ENCODE peak calls at places on chromosomes 3 and 15, in six cellular contexts. One of them, this sample, is unnamed.

GRCh38 chr3:196563721-196564225 is 4.6 kb downstream of the WDR53 start:
- DNase-seq in GM12878: no peak
- DNase-seq in WTC11: no peak
- DNase-seq in K562: peak
- DNase-seq in H1: no peak
- DNase-seq in HepG2: no peak
- DNase-seq in this sample: no peak

GRCh38 chr3:61559108-61559731 is 2.2 kb upstream of the PTPRG start:
- DNase-seq in GM12878: no peak
- DNase-seq in WTC11: no peak
- DNase-seq in K562: no peak
- DNase-seq in H1: no peak
- DNase-seq in HepG2: no peak
- DNase-seq in this sample: no peak

GRCh38 chr3:46845397-46845859 is 17.8 kb downstream of the MYL3 start:
- DNase-seq in GM12878: no peak
- DNase-seq in WTC11: peak
- DNase-seq in K562: peak
- DNase-seq in H1: no peak
- DNase-seq in HepG2: no peak
- DNase-seq in this sample: peak

GRCh38 chr3:133277813-133278212 is 122.0 kb upstream of the BFSP2 start:
- DNase-seq in GM12878: no peak
- DNase-seq in WTC11: no peak
- DNase-seq in K562: no peak
- DNase-seq in H1: no peak
- DNase-seq in HepG2: no peak
- DNase-seq in this sample: no peak

GRCh38 chr3:93988283-93988682 is 8.3 kb downstream of the ARL13B start:
- DNase-seq in GM12878: no peak
- DNase-seq in WTC11: no peak
- DNase-seq in K562: no peak
- DNase-seq in H1: no peak
- DNase-seq in HepG2: no peak
- DNase-seq in this sample: no peak

GRCh38 chr3:62876064-62876463 is 848 bp upstream of the CADPS start:
- DNase-seq in GM12878: no peak
- DNase-seq in WTC11: peak
- DNase-seq in K562: no peak
- DNase-seq in H1: peak
- DNase-seq in HepG2: peak
- DNase-seq in this sample: peak

GRCh38 chr3:37993811-37994638 is 3.4 kb downstream of the VILL start:
- DNase-seq in GM12878: no peak
- DNase-seq in WTC11: peak
- DNase-seq in K562: peak
- DNase-seq in H1: peak
- DNase-seq in HepG2: no peak
- DNase-seq in this sample: peak

GRCh38 chr15:43285609-43286037 is 18.9 kb upstream of the TGM5 start:
- DNase-seq in GM12878: peak
- DNase-seq in WTC11: peak
- DNase-seq in K562: peak
- DNase-seq in H1: peak
- DNase-seq in HepG2: peak
- DNase-seq in this sample: peak

GRCh38 chr3:65006300-65006739 is 318.5 kb upstream of the ADAMTS9 start:
- DNase-seq in GM12878: no peak
- DNase-seq in WTC11: no peak
- DNase-seq in K562: no peak
- DNase-seq in H1: no peak
- DNase-seq in HepG2: no peak
- DNase-seq in this sample: no peak

GRCh38 chr3:190019840-190020239 is 100.9 kb downstream of the P3H2 start:
- DNase-seq in GM12878: no peak
- DNase-seq in WTC11: no peak
- DNase-seq in K562: no peak
- DNase-seq in H1: no peak
- DNase-seq in HepG2: no peak
- DNase-seq in this sample: no peak

GRCh38 chr3:160473233-160473632 is 23.6 kb upstream of the TRIM59 start:
- DNase-seq in GM12878: no peak
- DNase-seq in WTC11: no peak
- DNase-seq in K562: no peak
- DNase-seq in H1: no peak
- DNase-seq in HepG2: no peak
- DNase-seq in this sample: no peak

GRCh38 chr15:88375234-88375926 is 91.8 kb downstream of the MRPL46 start:
- DNase-seq in GM12878: no peak
- DNase-seq in WTC11: no peak
- DNase-seq in K562: no peak
- DNase-seq in H1: peak
- DNase-seq in HepG2: no peak
- DNase-seq in this sample: peak

GRCh38 chr3:194205675-194206133 is 69.8 kb downstream of the HES1 start:
- DNase-seq in GM12878: no peak
- DNase-seq in WTC11: peak
- DNase-seq in K562: no peak
- DNase-seq in H1: peak
- DNase-seq in HepG2: no peak
- DNase-seq in this sample: peak

GRCh38 chr15:42368096-42368495 is 8.8 kb downstream of the CAPN3 start:
- DNase-seq in GM12878: no peak
- DNase-seq in WTC11: no peak
- DNase-seq in K562: no peak
- DNase-seq in H1: no peak
- DNase-seq in HepG2: no peak
- DNase-seq in this sample: no peak

GRCh38 chr3:109184726-109185125 is 48.2 kb downstream of the C3orf85 start:
- DNase-seq in GM12878: no peak
- DNase-seq in WTC11: no peak
- DNase-seq in K562: no peak
- DNase-seq in H1: no peak
- DNase-seq in HepG2: no peak
- DNase-seq in this sample: no peak

GRCh38 chr3:129398803-129399144 is 29.7 kb downstream of the EFCAB12 start:
- DNase-seq in GM12878: no peak
- DNase-seq in WTC11: no peak
- DNase-seq in K562: peak
- DNase-seq in H1: no peak
- DNase-seq in HepG2: no peak
- DNase-seq in this sample: peak

GRCh38 chr15:56973463-56973862 is 55.0 kb downstream of the TCF12 start:
- DNase-seq in GM12878: no peak
- DNase-seq in WTC11: no peak
- DNase-seq in K562: no peak
- DNase-seq in H1: no peak
- DNase-seq in HepG2: no peak
- DNase-seq in this sample: no peak

GRCh38 chr15:36903922-36904479 is 196.3 kb downstream of the MEIS2 start:
- DNase-seq in GM12878: no peak
- DNase-seq in WTC11: no peak
- DNase-seq in K562: no peak
- DNase-seq in H1: no peak
- DNase-seq in HepG2: no peak
- DNase-seq in this sample: no peak

GRCh38 chr3:4584537-4585249 is 91.5 kb downstream of the ITPR1 start:
- DNase-seq in GM12878: peak
- DNase-seq in WTC11: no peak
- DNase-seq in K562: no peak
- DNase-seq in H1: no peak
- DNase-seq in HepG2: no peak
- DNase-seq in this sample: no peak
- TF ChIP-seq CREB1 in GM12878: no peak
- TF ChIP-seq CREB1 in WTC11: no peak
- TF ChIP-seq CREB1 in K562: no peak
- TF ChIP-seq CREB1 in H1: no peak
- TF ChIP-seq CREB1 in HepG2: no peak
- TF ChIP-seq CREB1 in this sample: no peak

GRCh38 chr15:92159481-92159880 is 234.2 kb upstream of the ST8SIA2 start:
- DNase-seq in GM12878: no peak
- DNase-seq in WTC11: no peak
- DNase-seq in K562: no peak
- DNase-seq in H1: no peak
- DNase-seq in HepG2: no peak
- DNase-seq in this sample: peak

GRCh38 chr15:92157666-92158298 is 235.9 kb upstream of the ST8SIA2 start:
- DNase-seq in GM12878: no peak
- DNase-seq in WTC11: no peak
- DNase-seq in K562: no peak
- DNase-seq in H1: peak
- DNase-seq in HepG2: no peak
- DNase-seq in this sample: no peak

GRCh38 chr15:92158426-92158825 is 235.3 kb upstream of the ST8SIA2 start:
- DNase-seq in GM12878: peak
- DNase-seq in WTC11: no peak
- DNase-seq in K562: no peak
- DNase-seq in H1: peak
- DNase-seq in HepG2: no peak
- DNase-seq in this sample: peak

GRCh38 chr15:92161039-92161670 is 232.5 kb upstream of the ST8SIA2 start:
- DNase-seq in GM12878: peak
- DNase-seq in WTC11: no peak
- DNase-seq in K562: no peak
- DNase-seq in H1: no peak
- DNase-seq in HepG2: no peak
- DNase-seq in this sample: no peak

GRCh38 chr15:92159906-92160841 is 233.5 kb upstream of the ST8SIA2 start:
- DNase-seq in GM12878: no peak
- DNase-seq in WTC11: peak
- DNase-seq in K562: no peak
- DNase-seq in H1: no peak
- DNase-seq in HepG2: no peak
- DNase-seq in this sample: peak
- TF ChIP-seq CREB1 in GM12878: no peak
- TF ChIP-seq CREB1 in WTC11: no peak
- TF ChIP-seq CREB1 in K562: no peak
- TF ChIP-seq CREB1 in H1: no peak
- TF ChIP-seq CREB1 in HepG2: no peak
- TF ChIP-seq CREB1 in this sample: no peak

GRCh38 chr3:142853270-142854163 is 35.4 kb downstream of the PCOLCE2 start:
- DNase-seq in GM12878: no peak
- DNase-seq in WTC11: no peak
- DNase-seq in K562: no peak
- DNase-seq in H1: no peak
- DNase-seq in HepG2: peak
- DNase-seq in this sample: no peak
- TF ChIP-seq CREB1 in GM12878: no peak
- TF ChIP-seq CREB1 in WTC11: no peak
- TF ChIP-seq CREB1 in K562: no peak
- TF ChIP-seq CREB1 in H1: no peak
- TF ChIP-seq CREB1 in HepG2: peak
- TF ChIP-seq CREB1 in this sample: no peak

DNA sequence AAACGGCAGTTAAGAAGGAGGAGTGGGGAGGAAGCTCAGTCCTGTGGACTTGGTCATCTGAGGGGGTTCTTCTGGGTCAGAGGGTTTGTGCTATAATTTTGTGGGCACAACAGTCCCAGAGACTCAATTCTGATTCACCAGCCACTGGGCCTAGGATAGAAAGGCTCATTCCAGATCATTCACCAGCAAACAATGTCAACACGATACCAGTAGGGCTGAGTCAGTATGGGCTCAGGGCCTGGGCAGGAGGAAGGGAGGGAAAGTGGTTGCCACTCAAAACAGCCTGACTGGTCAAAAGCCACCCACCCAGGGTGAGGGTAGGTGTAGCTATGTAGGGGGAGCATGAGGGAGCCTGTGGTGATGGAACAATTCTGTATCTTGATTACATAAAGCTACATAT is 86.9 kb upstream of the MEX3B start:
- DNase-seq in GM12878: no peak
- DNase-seq in WTC11: no peak
- DNase-seq in K562: no peak
- DNase-seq in H1: no peak
- DNase-seq in HepG2: no peak
- DNase-seq in this sample: no peak
- TF ChIP-seq CREB1 in GM12878: no peak
- TF ChIP-seq CREB1 in WTC11: no peak
- TF ChIP-seq CREB1 in K562: no peak
- TF ChIP-seq CREB1 in H1: no peak
- TF ChIP-seq CREB1 in HepG2: no peak
- TF ChIP-seq CREB1 in this sample: no peak

DNA sequence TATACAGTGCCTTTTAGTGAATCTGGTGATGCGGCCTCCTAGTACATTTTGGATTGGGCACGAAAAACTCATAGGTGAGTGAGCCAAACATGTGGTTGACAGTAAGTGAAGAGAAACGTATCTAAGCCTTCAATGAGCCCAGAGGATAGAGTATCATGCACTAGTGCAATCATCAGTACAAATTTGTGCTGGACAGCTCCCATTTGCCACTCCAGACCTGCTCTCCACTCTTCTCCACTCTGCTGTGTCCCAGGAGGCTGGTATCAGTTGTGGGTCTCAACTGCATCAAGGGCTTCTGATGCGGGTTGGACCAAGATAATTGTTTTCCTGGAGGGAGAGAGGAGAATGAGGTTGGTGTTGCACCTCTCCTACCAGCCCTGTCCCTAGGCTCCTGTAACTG is 9.1 kb upstream of the RASGRF1 start:
- DNase-seq in GM12878: no peak
- DNase-seq in WTC11: no peak
- DNase-seq in K562: no peak
- DNase-seq in H1: no peak
- DNase-seq in HepG2: no peak
- DNase-seq in this sample: no peak
- TF ChIP-seq CREB1 in GM12878: no peak
- TF ChIP-seq CREB1 in WTC11: no peak
- TF ChIP-seq CREB1 in K562: no peak
- TF ChIP-seq CREB1 in H1: no peak
- TF ChIP-seq CREB1 in HepG2: no peak
- TF ChIP-seq CREB1 in this sample: no peak

DNA sequence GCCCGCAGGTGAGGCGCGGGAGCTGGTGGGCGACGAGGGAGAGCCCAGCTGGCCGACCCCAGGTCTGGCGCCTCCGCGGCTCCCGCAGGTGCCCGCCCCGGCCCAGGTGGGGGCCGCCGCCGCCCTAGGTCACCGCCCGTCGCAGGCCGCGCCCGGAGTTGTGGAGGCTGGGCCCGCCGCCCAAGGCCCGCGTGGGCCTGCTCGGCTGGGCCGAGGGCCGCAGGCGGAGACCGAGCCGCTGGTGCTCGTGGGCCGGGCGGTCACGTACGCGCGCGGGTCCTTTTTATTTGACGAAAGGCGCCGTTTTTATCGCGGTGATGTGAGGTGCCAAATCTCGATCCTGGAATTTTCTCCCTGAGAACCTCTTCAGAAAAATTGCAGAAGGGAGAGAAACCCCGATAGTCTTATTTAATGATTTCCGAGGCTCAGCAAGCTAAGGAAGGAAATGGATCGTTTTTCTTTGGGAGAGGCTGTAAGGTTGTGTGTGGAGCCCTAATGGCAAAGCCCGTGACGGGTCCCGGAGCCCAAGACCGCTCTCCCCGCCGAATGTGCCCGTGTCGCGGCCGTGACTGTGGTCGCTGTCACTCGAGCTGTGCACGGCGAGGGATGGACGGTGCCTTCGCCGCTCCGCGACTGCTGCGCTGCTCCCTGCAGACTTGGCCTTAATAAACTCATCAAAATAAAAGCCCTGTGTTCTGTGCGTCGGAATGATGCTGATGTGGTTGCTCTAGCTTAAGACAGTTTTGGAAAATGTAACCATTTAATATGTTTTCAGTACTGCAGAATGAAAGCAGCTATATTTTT is 603 bp downstream of the APPL1 start:
- DNase-seq in GM12878: no peak
- DNase-seq in WTC11: peak
- DNase-seq in K562: peak
- DNase-seq in H1: peak
- DNase-seq in HepG2: no peak
- DNase-seq in this sample: peak
- TF ChIP-seq CREB1 in GM12878: no peak
- TF ChIP-seq CREB1 in WTC11: no peak
- TF ChIP-seq CREB1 in K562: no peak
- TF ChIP-seq CREB1 in H1: no peak
- TF ChIP-seq CREB1 in HepG2: no peak
- TF ChIP-seq CREB1 in this sample: no peak